ENCODE peak calls at places on chromosomes 3 and 15, in seven cellular contexts. F, C, N, O, R, I and Z are unnamed samples.

GRCh38 chr3:7015683-7016440 is 154.9 kb downstream of the GRM7 start:
- DNase-seq in F (no peak), C (no peak), N (no peak), O (no peak), R (no peak), I (no peak), Z (no peak)

GRCh38 chr3:105351821-105352220 is 14.9 kb upstream of the ALCAM start:
- DNase-seq in F (no peak), C (no peak), N (no peak), O (no peak), R (no peak), I (peak; percentile 83), Z (no peak)

GRCh38 chr3:187281191-187281714 is 10.3 kb downstream of the MASP1 start:
- DNase-seq in F (no peak), C (no peak), N (no peak), O (no peak), R (no peak), I (peak; percentile 77), Z (no peak)

GRCh38 chr15:83278191-83278590 is 6.3 kb downstream of the BNC1 start:
- DNase-seq in F (no peak), C (no peak), N (no peak), O (no peak), R (no peak), I (peak; percentile 85), Z (no peak)

GRCh38 chr15:95405447-95405846 is 925.1 kb upstream of the NR2F2 start:
- DNase-seq in F (no peak), C (no peak), N (no peak), O (no peak), R (no peak), I (peak; percentile 62), Z (no peak)

GRCh38 chr15:86183765-86184491 is 104.3 kb downstream of the AGBL1 start:
- DNase-seq in F (no peak), C (no peak), N (no peak), O (no peak), R (peak; percentile 39), I (no peak), Z (no peak)

GRCh38 chr3:48406443-48407431 is 23.1 kb downstream of the PLXNB1 start:
- DNase-seq in F (no peak), C (no peak), N (no peak), O (no peak), R (no peak), I (no peak), Z (no peak)

GRCh38 chr15:98580577-98580976 is 67.8 kb upstream of the IGF1R start:
- DNase-seq in F (no peak), C (no peak), N (no peak), O (no peak), R (no peak), I (no peak), Z (no peak)

GRCh38 chr15:60519218-60519617 is 40.3 kb upstream of the ICE2 start:
- DNase-seq in F (no peak), C (no peak), N (no peak), O (no peak), R (no peak), I (peak; percentile 58), Z (no peak)

GRCh38 chr3:12303998-12304397 is 15.1 kb downstream of the PPARG start:
- DNase-seq in F (no peak), C (no peak), N (no peak), O (no peak), R (no peak), I (no peak), Z (no peak)

GRCh38 chr15:97759363-97759762 is 201.1 kb upstream of the ARRDC4 start:
- DNase-seq in F (no peak), C (no peak), N (no peak), O (peak; percentile 87), R (no peak), I (peak; percentile 52), Z (no peak)

GRCh38 chr3:178087376-178087775 is 448.9 kb upstream of the KCNMB2 start:
- DNase-seq in F (no peak), C (no peak), N (no peak), O (no peak), R (no peak), I (no peak), Z (no peak)

GRCh38 chr3:24579008-24579407 is 84.4 kb upstream of the THRB start:
- DNase-seq in F (no peak), C (no peak), N (no peak), O (no peak), R (no peak), I (no peak), Z (no peak)

GRCh38 chr15:41417418-41417811 is 520 bp downstream of the RTF1 start:
- DNase-seq in F (peak; percentile 59), C (no peak), N (peak; percentile 42), O (no peak), R (no peak), I (peak; percentile 40), Z (peak; percentile 38)

GRCh38 chr3:197420115-197420514 is 121.7 kb upstream of the DLG1 start:
- DNase-seq in F (no peak), C (no peak), N (no peak), O (no peak), R (no peak), I (peak; percentile 28), Z (no peak)

GRCh38 chr3:194587438-194587931 is 45.7 kb downstream of the TMEM44 start:
- DNase-seq in F (no peak), C (no peak), N (no peak), O (no peak), R (no peak), I (peak; percentile 95), Z (no peak)

GRCh38 chr3:197426161-197426566 is 127.8 kb upstream of the DLG1 start:
- DNase-seq in F (no peak), C (no peak), N (no peak), O (no peak), R (no peak), I (peak; percentile 47), Z (no peak)

GRCh38 chr3:58585994-58586393 is 8.8 kb upstream of the FAM107A start:
- DNase-seq in F (no peak), C (no peak), N (no peak), O (no peak), R (no peak), I (no peak), Z (no peak)

GRCh38 chr3:61812085-61812484 is 250.7 kb downstream of the PTPRG start:
- DNase-seq in F (no peak), C (no peak), N (no peak), O (no peak), R (no peak), I (no peak), Z (no peak)

GRCh38 chr15:25832158-25832557 is 31.0 kb downstream of the ATP10A start:
- DNase-seq in F (no peak), C (no peak), N (no peak), O (no peak), R (no peak), I (peak; percentile 4), Z (no peak)

GRCh38 chr15:55742927-55743614 is at the start of gene PRTG:
- DNase-seq in F (peak; percentile 38), C (no peak), N (peak; percentile 61), O (no peak), R (no peak), I (peak; percentile 74), Z (peak; percentile 12)

GRCh38 chr3:164897335-164897734 is 181.0 kb downstream of the SI start:
- DNase-seq in F (no peak), C (no peak), N (no peak), O (no peak), R (peak; percentile 44), I (no peak), Z (no peak)

GRCh38 chr3:185215873-185216586 is 37.8 kb downstream of the EHHADH start:
- DNase-seq in F (peak; percentile 26), C (no peak), N (no peak), O (peak; percentile 22), R (peak; percentile 10), I (peak; percentile 51), Z (no peak)

GRCh38 chr15:67403428-67403827 is 117.5 kb upstream of the C15orf61 start:
- DNase-seq in F (no peak), C (no peak), N (no peak), O (no peak), R (no peak), I (no peak), Z (no peak)

GRCh38 chr15:92069308-92070244 is 216.1 kb downstream of the SLCO3A1 start:
- DNase-seq in F (no peak), C (no peak), N (peak; percentile 55), O (peak; percentile 77), R (no peak), I (peak; percentile 85), Z (no peak)

GRCh38 chr3:174540536-174540935 is 318.6 kb upstream of the NAALADL2 start:
- DNase-seq in F (no peak), C (no peak), N (no peak), O (no peak), R (no peak), I (no peak), Z (no peak)

GRCh38 chr3:116473602-116474001 is 28.3 kb upstream of the LSAMP start:
- DNase-seq in F (no peak), C (no peak), N (no peak), O (no peak), R (no peak), I (no peak), Z (no peak)

GRCh38 chr15:38698215-38698614 is 133.6 kb upstream of the RASGRP1 start:
- DNase-seq in F (no peak), C (no peak), N (no peak), O (peak; percentile 29), R (no peak), I (no peak), Z (no peak)

GRCh38 chr3:128486692-128487537 is 6.1 kb downstream of the GATA2 start:
- DNase-seq in F (no peak), C (no peak), N (no peak), O (peak; percentile 17), R (no peak), I (peak; percentile 60), Z (no peak)

GRCh38 chr3:66138336-66139234 is 82.2 kb upstream of the SLC25A26 start:
- DNase-seq in F (peak; percentile 39), C (no peak), N (peak; percentile 50), O (peak; percentile 55), R (no peak), I (peak; percentile 81), Z (no peak)

GRCh38 chr3:38343797-38344594 is 2.6 kb upstream of the XYLB start:
- DNase-seq in F (no peak), C (no peak), N (no peak), O (peak; percentile 31), R (no peak), I (peak; percentile 34), Z (no peak)

GRCh38 chr3:44130249-44130648 is 111.4 kb upstream of the TOPAZ1 start:
- DNase-seq in F (no peak), C (no peak), N (no peak), O (no peak), R (no peak), I (no peak), Z (no peak)

GRCh38 chr3:32177702-32178198 is 60.7 kb upstream of the CMTM8 start:
- DNase-seq in F (peak; percentile 35), C (peak; percentile 38), N (peak; percentile 52), O (peak; percentile 58), R (no peak), I (peak; percentile 93), Z (peak; percentile 4)

GRCh38 chr3:195578565-195578964 is 5.2 kb downstream of the APOD start:
- DNase-seq in F (no peak), C (no peak), N (no peak), O (no peak), R (no peak), I (no peak), Z (no peak)